ENCODE peak calls at places on chromosomes 3 and 15, in nine cellular contexts. K is mesendoderm, Z is upper lobe of right lung, T is ovary, N is right cardiac atrium, U is tibial artery, I is body of pancreas, C is GM23338, J is spleen. B is an unnamed sample. For H3K27me3, the result is how much of the 10 kb centered on the place peaks cover.

GRCh38 chr3:13193320-13194284 is 120.4 kb upstream of the IQSEC1 start:
- DNase-seq in K (no peak), Z (no peak), T (no peak), N (no peak), U (peak), I (peak), C (no peak), J (no peak), B (no peak)

GRCh38 chr3:107683447-107683846 is 160.7 kb downstream of the BBX start:
- DNase-seq in K (no peak), Z (no peak), T (no peak), N (no peak), U (no peak), I (no peak), C (no peak), J (no peak), B (no peak)

GRCh38 chr15:92079047-92079446 is 225.5 kb downstream of the SLCO3A1 start:
- DNase-seq in K (peak), Z (no peak), T (no peak), N (no peak), U (no peak), I (no peak), C (peak), J (no peak), B (no peak)

GRCh38 chr3:123481722-123482457 is 33.0 kb upstream of the ADCY5 start:
- DNase-seq in K (no peak), Z (no peak), T (no peak), N (no peak), U (no peak), I (no peak), C (no peak), J (peak), B (no peak)

GRCh38 chr3:126846316-126846715 is 136.6 kb upstream of the PLXNA1 start:
- DNase-seq in K (no peak), Z (no peak), T (no peak), N (no peak), U (no peak), I (no peak), C (no peak), J (no peak), B (no peak)

GRCh38 chr15:79635897-79636596 is 203.9 kb downstream of the MINAR1 start:
- DNase-seq in K (peak), Z (no peak), T (no peak), N (no peak), U (no peak), I (no peak), C (no peak), J (no peak), B (no peak)

GRCh38 chr15:99212401-99212800 is 37.0 kb downstream of the TTC23 start:
- DNase-seq in K (peak), Z (no peak), T (no peak), N (peak), U (no peak), I (no peak), C (no peak), J (no peak), B (no peak)

GRCh38 chr3:30511524-30512278 is 94.7 kb upstream of the TGFBR2 start:
- DNase-seq in K (peak), Z (no peak), T (no peak), N (no peak), U (no peak), I (no peak), C (no peak), J (no peak), B (peak)

GRCh38 chr3:67569324-67569723 is 85.1 kb downstream of the SUCLG2 start:
- DNase-seq in K (no peak), Z (no peak), T (no peak), N (no peak), U (no peak), I (peak), C (no peak), J (peak), B (no peak)

GRCh38 chr3:193829781-193830180 is 236.8 kb downstream of the OPA1 start:
- DNase-seq in K (peak), Z (no peak), T (no peak), N (no peak), U (no peak), I (peak), C (no peak), J (no peak), B (peak)

GRCh38 chr3:37320276-37320675 is 145.9 kb upstream of the LRRFIP2 start:
- DNase-seq in K (no peak), Z (no peak), T (no peak), N (no peak), U (no peak), I (no peak), C (no peak), J (no peak), B (no peak)

GRCh38 chr15:98525625-98526024 is 122.7 kb upstream of the IGF1R start:
- DNase-seq in K (no peak), Z (no peak), T (peak), N (peak), U (no peak), I (no peak), C (peak), J (no peak), B (no peak)

GRCh38 chr15:29403778-29404177 is 134.2 kb upstream of the NSMCE3 start:
- DNase-seq in K (peak), Z (no peak), T (no peak), N (no peak), U (no peak), I (peak), C (peak), J (no peak), B (no peak)

GRCh38 chr3:126952983-126953660 is 29.8 kb upstream of the PLXNA1 start:
- DNase-seq in K (no peak), Z (peak), T (no peak), N (no peak), U (no peak), I (no peak), C (no peak), J (peak), B (peak)

GRCh38 chr3:40237892-40238571 is 71.5 kb upstream of the EIF1B start:
- DNase-seq in K (peak), Z (no peak), T (no peak), N (no peak), U (no peak), I (no peak), C (peak), J (no peak), B (no peak)

GRCh38 chr15:99139276-99139675 is 34.4 kb downstream of the SYNM start:
- DNase-seq in K (peak), Z (no peak), T (no peak), N (no peak), U (no peak), I (no peak), C (no peak), J (no peak), B (no peak)

GRCh38 chr3:113947372-113948014 is at the start of gene ZDHHC23:
- DNase-seq in K (peak), Z (peak), T (peak), N (peak), U (peak), I (peak), C (peak), J (peak), B (no peak)

GRCh38 chr3:155354658-155355057 is 61.2 kb upstream of the STRIT1 start:
- DNase-seq in K (no peak), Z (no peak), T (no peak), N (no peak), U (no peak), I (no peak), C (no peak), J (no peak), B (no peak)

GRCh38 chr15:70289191-70289955 is 191.7 kb upstream of the TLE3 start:
- DNase-seq in K (peak), Z (peak), T (no peak), N (no peak), U (no peak), I (peak), C (peak), J (no peak), B (peak)

GRCh38 chr3:193938613-193939012 is 197.3 kb upstream of the HES1 start:
- DNase-seq in K (peak), Z (no peak), T (no peak), N (no peak), U (no peak), I (peak), C (peak), J (no peak), B (no peak)

GRCh38 chr3:138097192-138097829 is 18.1 kb downstream of the DZIP1L start:
- DNase-seq in K (peak), Z (no peak), T (no peak), N (no peak), U (no peak), I (no peak), C (peak), J (no peak), B (no peak)

DNA sequence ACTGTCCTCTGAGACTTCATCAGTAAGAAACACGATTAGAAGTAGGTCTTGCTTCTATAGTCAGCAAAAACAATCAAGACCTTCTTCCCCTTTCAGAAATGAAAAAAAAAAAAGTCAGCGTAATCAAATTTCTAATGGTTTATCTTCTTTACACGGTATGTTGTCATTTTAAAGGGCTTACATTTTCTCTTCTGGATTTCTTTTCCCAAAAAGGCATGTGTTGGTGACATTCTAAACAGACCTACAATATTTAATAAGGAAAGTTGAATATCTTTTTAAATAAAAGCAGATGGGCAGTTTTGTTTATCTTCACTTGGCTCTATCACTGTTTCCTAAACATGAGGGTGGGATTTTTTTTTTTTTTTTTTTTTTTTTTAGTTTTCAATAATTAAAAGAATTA is 197.3 kb upstream of the ADAMTS9 start:
- DNase-seq in K (no peak), Z (no peak), T (no peak), N (no peak), U (no peak), I (no peak), C (no peak), J (no peak), B (no peak)
- H3K27ac ChIP-seq in K (no peak), Z (no peak), T (no peak), N (no peak), U (no peak), I (no peak), C (no peak), J (no peak), B (no peak)

GRCh38 chr3:12024959-12025570 is 20.9 kb downstream of the SYN2 start:
- DNase-seq in K (peak), Z (no peak), T (no peak), N (no peak), U (no peak), I (no peak), C (peak), J (no peak), B (no peak)
- H3K27me3 ChIP-seq in K (under half), Z (under half), T (under half), N (under half), U (under half), I (under half), C (under half), J (under half), B (under half)

DNA sequence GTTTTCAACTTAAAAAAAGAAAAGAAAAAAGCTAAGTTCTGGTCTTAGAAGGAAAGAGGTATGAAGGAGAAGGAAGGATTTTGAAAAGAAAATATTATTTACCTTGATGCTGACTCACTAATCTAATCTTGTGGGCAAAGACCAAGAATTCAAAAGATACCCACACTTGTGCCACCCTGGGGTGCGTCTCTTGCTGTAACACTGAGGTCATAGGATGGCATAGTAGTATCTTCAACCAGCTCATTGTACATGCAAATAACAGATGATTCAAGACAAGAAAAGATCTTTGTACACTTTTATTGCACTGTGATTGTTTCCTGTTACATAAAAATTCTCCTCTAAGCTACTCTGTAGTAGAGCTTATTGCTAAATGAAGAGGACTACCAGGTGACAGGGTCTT is 17.3 kb downstream of the PLS1 start:
- DNase-seq in K (no peak), Z (no peak), T (no peak), N (no peak), U (no peak), I (no peak), C (no peak), J (no peak), B (no peak)
- H3K27ac ChIP-seq in K (no peak), Z (no peak), T (no peak), N (no peak), U (no peak), I (no peak), C (no peak), J (no peak), B (no peak)

GRCh38 chr3:45320986-45321385 is 67.4 kb upstream of the LARS2 start:
- DNase-seq in K (no peak), Z (no peak), T (no peak), N (no peak), U (no peak), I (no peak), C (no peak), J (no peak), B (no peak)

GRCh38 chr3:45322616-45323015 is 65.8 kb upstream of the LARS2 start:
- DNase-seq in K (no peak), Z (no peak), T (no peak), N (no peak), U (no peak), I (no peak), C (no peak), J (no peak), B (no peak)

GRCh38 chr3:45321607-45322391 is 66.6 kb upstream of the LARS2 start:
- DNase-seq in K (peak), Z (no peak), T (no peak), N (no peak), U (no peak), I (no peak), C (no peak), J (no peak), B (no peak)

GRCh38 chr3:45329779-45330305 is 58.5 kb upstream of the LARS2 start:
- DNase-seq in K (no peak), Z (no peak), T (no peak), N (no peak), U (no peak), I (no peak), C (no peak), J (no peak), B (no peak)

GRCh38 chr3:45325676-45326075 is 62.7 kb upstream of the LARS2 start:
- DNase-seq in K (no peak), Z (no peak), T (no peak), N (no peak), U (no peak), I (no peak), C (no peak), J (no peak), B (no peak)
- H3K27me3 ChIP-seq in K (under half), Z (under half), T (under half), N (under half), U (under half), I (under half), C (under half), J (under half), B (under half)